ENCODE peak calls at places on chromosomes 6 and 20, in five cellular contexts. W, P, B, X and I are unnamed samples.

GRCh38 chr6:2534406-2535139 is 216.1 kb downstream of the MYLK4 start:
- DNase-seq in W (peak), P (no peak), B (no peak), X (no peak), I (no peak)

GRCh38 chr6:140857734-140858380 is 1274.9 kb upstream of the GJE1 start:
- DNase-seq in W (peak), P (no peak), B (no peak), X (no peak), I (peak)

GRCh38 chr6:33935439-33936080 is 131.8 kb upstream of the MLN start:
- DNase-seq in W (no peak), P (no peak), B (no peak), X (no peak), I (no peak)

GRCh38 chr20:48538058-48538825 is 289.6 kb downstream of the PREX1 start:
- DNase-seq in W (no peak), P (no peak), B (no peak), X (peak), I (peak)

GRCh38 chr6:156782691-156783320 is 5.6 kb downstream of the ARID1B start:
- DNase-seq in W (no peak), P (no peak), B (no peak), X (no peak), I (no peak)

GRCh38 chr6:126721581-126722145 is 381.7 kb downstream of the CENPW start:
- DNase-seq in W (peak), P (no peak), B (no peak), X (no peak), I (peak)

GRCh38 chr20:22282696-22283095 is 301.7 kb downstream of the FOXA2 start:
- DNase-seq in W (no peak), P (no peak), B (no peak), X (no peak), I (no peak)

GRCh38 chr6:3232017-3232838 is 4.8 kb upstream of the TUBB2B start:
- DNase-seq in W (no peak), P (no peak), B (no peak), X (no peak), I (no peak)

GRCh38 chr6:166570929-166571699 is 15.4 kb downstream of the RAMACL start:
- DNase-seq in W (no peak), P (no peak), B (no peak), X (no peak), I (no peak)

GRCh38 chr6:99254616-99255550 is 94.6 kb downstream of the FAXC start:
- DNase-seq in W (no peak), P (no peak), B (no peak), X (no peak), I (no peak)

GRCh38 chr6:1705630-1706029 is 95.9 kb downstream of the FOXC1 start:
- DNase-seq in W (no peak), P (no peak), B (no peak), X (no peak), I (no peak)

GRCh38 chr6:116005508-116005855 is 55.2 kb downstream of the FRK start:
- DNase-seq in W (peak), P (no peak), B (no peak), X (no peak), I (no peak)

GRCh38 chr6:134994431-134994830 is 44.5 kb upstream of the ALDH8A1 start:
- DNase-seq in W (no peak), P (no peak), B (no peak), X (no peak), I (no peak)

GRCh38 chr20:48463096-48463710 is 364.6 kb downstream of the PREX1 start:
- DNase-seq in W (no peak), P (peak), B (no peak), X (no peak), I (no peak)

GRCh38 chr20:57781901-57782300 is 72.1 kb upstream of the PMEPA1 start:
- DNase-seq in W (no peak), P (no peak), B (no peak), X (no peak), I (no peak)

GRCh38 chr6:16288163-16288562 is 49.8 kb downstream of the GMPR start:
- DNase-seq in W (no peak), P (no peak), B (no peak), X (no peak), I (no peak)

GRCh38 chr20:54382419-54382818 is 93.0 kb upstream of the DOK5 start:
- DNase-seq in W (no peak), P (no peak), B (no peak), X (peak), I (no peak)

GRCh38 chr20:62860924-62861691 is 514 bp downstream of the TCFL5 start:
- DNase-seq in W (no peak), P (no peak), B (no peak), X (peak), I (no peak)

GRCh38 chr20:45407067-45407745 is 883 bp upstream of the DBNDD2 start:
- DNase-seq in W (no peak), P (peak), B (peak), X (peak), I (no peak)

GRCh38 chr6:32954983-32955802 is 2.3 kb upstream of the HLA-DMA start:
- DNase-seq in W (no peak), P (no peak), B (no peak), X (peak), I (no peak)

GRCh38 chr6:7216941-7217621 is 95.9 kb downstream of the SSR1 start:
- DNase-seq in W (no peak), P (no peak), B (no peak), X (peak), I (no peak)

GRCh38 chr6:113530769-113531168 is 326.4 kb upstream of the MARCKS start:
- DNase-seq in W (peak), P (no peak), B (no peak), X (no peak), I (peak)

GRCh38 chr6:88238065-88238464 is 71.9 kb upstream of the CNR1 start:
- DNase-seq in W (no peak), P (no peak), B (no peak), X (peak), I (no peak)

GRCh38 chr20:53829086-53829703 is 235.6 kb upstream of the ZNF217 start:
- DNase-seq in W (peak), P (peak), B (peak), X (no peak), I (peak)

GRCh38 chr20:50038574-50038991 is 55.8 kb downstream of the SNAI1 start:
- DNase-seq in W (no peak), P (no peak), B (no peak), X (no peak), I (no peak)

GRCh38 chr6:15400572-15401004 is 154.7 kb downstream of the JARID2 start:
- DNase-seq in W (no peak), P (peak), B (peak), X (peak), I (no peak)

GRCh38 chr20:64047968-64048401 is 1.5 kb downstream of the SOX18 start:
- DNase-seq in W (no peak), P (no peak), B (no peak), X (no peak), I (no peak)

GRCh38 chr6:149560736-149561135 is 5.4 kb upstream of the GINM1 start:
- DNase-seq in W (no peak), P (no peak), B (no peak), X (peak), I (no peak)

GRCh38 chr6:111242452-111242851 is 155.1 kb downstream of the SLC16A10 start:
- DNase-seq in W (no peak), P (no peak), B (no peak), X (no peak), I (no peak)

GRCh38 chr20:35503841-35504460 is 25.5 kb downstream of the C20orf173 start:
- DNase-seq in W (no peak), P (peak), B (no peak), X (no peak), I (peak)

GRCh38 chr6:46221221-46221793 is 50.5 kb upstream of the ENPP5 start:
- DNase-seq in W (no peak), P (no peak), B (no peak), X (peak), I (peak)

GRCh38 chr6:36202101-36202500 is 5.6 kb downstream of the BRPF3 start:
- DNase-seq in W (no peak), P (no peak), B (no peak), X (no peak), I (no peak)

GRCh38 chr6:145529582-145529981 is 205.7 kb downstream of the EPM2A start:
- DNase-seq in W (no peak), P (no peak), B (no peak), X (no peak), I (no peak)

GRCh38 chr6:25404693-25405169 is 125.6 kb downstream of the CARMIL1 start:
- DNase-seq in W (no peak), P (no peak), B (no peak), X (no peak), I (no peak)

GRCh38 chr6:170292778-170293164 is 1.9 kb upstream of the DLL1 start:
- DNase-seq in W (no peak), P (peak), B (no peak), X (no peak), I (no peak)

GRCh38 chr6:70982747-70983146 is 25.9 kb upstream of the B3GAT2 start:
- DNase-seq in W (no peak), P (no peak), B (no peak), X (no peak), I (no peak)

GRCh38 chr6:138944412-138944811 is 43.6 kb downstream of the REPS1 start:
- DNase-seq in W (peak), P (no peak), B (no peak), X (no peak), I (peak)

GRCh38 chr20:45450097-45450818 is 19.3 kb upstream of the WFDC2 start:
- DNase-seq in W (peak), P (peak), B (no peak), X (peak), I (peak)

GRCh38 chr6:84166395-84166794 is 61.0 kb downstream of the CEP162 start:
- DNase-seq in W (no peak), P (no peak), B (no peak), X (no peak), I (no peak)

GRCh38 chr6:13463327-13463717 is 24.1 kb downstream of the GFOD1 start:
- DNase-seq in W (no peak), P (no peak), B (no peak), X (no peak), I (no peak)

DNA sequence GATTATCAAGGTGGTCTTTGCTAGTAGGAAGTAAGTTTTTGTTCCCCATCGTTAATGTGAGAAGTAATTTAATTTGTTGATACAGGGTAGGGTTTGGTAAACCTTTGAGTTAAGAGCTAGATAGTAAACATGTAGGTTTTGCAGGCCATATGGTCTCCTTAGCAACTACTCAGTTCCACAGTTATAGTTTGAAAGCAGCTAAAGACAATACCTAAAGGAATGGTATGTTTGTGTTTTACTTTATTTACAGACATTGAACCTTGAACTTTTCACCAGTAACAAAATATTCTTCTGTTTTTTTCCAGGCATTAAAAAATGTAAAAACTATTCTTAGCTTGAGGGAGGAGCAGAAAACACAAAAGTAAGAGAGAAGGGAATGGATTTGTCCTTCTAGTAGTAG is 1.7 kb downstream of the CAP2 start:
- DNase-seq in W (no peak), P (no peak), B (no peak), X (no peak), I (no peak)
- H3K4me3 ChIP-seq in W (peak), P (no peak), B (peak), X (peak), I (no peak)

GRCh38 chr6:90217621-90218496 is 78.8 kb downstream of the BACH2 start:
- DNase-seq in W (peak), P (no peak), B (no peak), X (peak), I (no peak)
- TF ChIP-seq CTCF in W (no peak), P (no peak), B (no peak), X (no peak), I (no peak)

DNA sequence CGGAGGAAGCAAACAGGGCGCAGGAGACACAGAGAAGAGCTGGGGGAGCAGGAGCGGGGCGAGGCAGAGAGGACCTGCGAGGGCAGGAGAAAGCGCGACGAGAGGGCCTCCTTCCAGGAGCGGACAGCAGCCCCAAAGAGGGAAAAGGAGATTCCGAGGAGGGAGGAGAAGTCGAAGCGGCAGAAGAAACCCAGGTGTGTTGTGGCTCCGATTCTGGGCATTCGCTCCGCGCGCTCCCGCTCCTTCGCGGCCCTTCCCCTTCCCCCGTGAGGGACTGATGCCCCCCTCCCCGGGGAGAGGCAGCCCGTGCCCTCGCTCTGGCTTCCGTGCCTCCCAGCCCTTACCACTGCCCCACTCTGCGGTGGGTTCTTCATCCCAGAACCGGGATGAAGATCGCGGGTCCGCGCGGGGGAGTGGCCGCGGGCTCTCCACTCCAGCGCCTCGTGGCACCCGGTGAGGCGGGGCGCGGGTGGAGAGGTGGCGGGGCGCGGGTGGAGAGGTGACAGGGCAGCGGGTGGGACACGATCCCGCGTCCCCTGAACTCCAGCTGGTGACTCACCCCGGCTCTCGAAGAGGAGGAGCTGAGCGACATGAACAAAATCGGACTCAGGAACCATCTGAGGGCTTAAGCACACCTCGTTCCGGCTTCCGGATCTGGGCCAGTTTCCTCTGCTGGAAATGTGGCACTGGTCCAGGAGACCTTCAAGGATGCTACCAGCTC is 22.4 kb downstream of the TMC2 start:
- DNase-seq in W (peak), P (no peak), B (no peak), X (no peak), I (no peak)
- H3K4me3 ChIP-seq in W (no peak), P (peak), B (peak), X (peak), I (peak)

DNA sequence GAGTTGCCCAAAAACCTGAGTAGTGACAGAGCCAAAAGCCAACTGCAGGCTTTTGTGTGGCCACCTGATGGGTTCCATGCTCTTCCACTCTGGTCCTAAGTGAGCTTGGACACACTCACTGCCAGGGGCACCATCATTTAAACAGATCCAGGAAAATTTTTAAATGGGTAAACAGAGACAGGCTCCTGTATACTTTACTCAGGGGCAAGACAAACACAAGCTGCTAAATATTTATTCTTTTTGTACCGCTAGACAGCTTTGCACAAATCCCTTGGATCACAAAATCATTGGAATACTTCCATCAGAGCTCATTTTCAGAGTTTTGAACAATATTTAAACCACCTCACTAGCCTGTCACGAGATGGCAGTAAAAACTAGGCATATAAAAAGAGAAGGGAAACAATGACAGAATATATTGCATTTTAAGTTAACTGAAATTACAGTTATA is 31.4 kb downstream of the GCLC start:
- DNase-seq in W (no peak), P (no peak), B (no peak), X (no peak), I (no peak)
- TF ChIP-seq CTCF in W (no peak), P (no peak), B (no peak), X (no peak), I (no peak)

GRCh38 chr6:72464791-72465691 is 156.8 kb upstream of the KCNQ5 start:
- DNase-seq in W (peak), P (no peak), B (no peak), X (no peak), I (peak)
- H3K4me3 ChIP-seq in W (no peak), P (no peak), B (no peak), X (no peak), I (no peak)